ENCODE peak calls at places on chromosomes 11 and 22, in five cellular contexts. N, Z, C, W and U are unnamed samples.
A peak's percentile ranks its signal among the peaks of the same experiment; 100 is the strongest.

GRCh38 chr22:27512283-27512761 is 289.2 kb downstream of the MN1 start:
- DNase-seq in N (peak; percentile 31), Z (peak; percentile 97), C (no peak), W (peak; percentile 94), U (no peak)

GRCh38 chr11:130390071-130390758 is 38.2 kb downstream of the ADAMTS8 start:
- DNase-seq in N (peak; percentile 50), Z (peak; percentile 74), C (no peak), W (peak; percentile 59), U (no peak)

GRCh38 chr22:43777204-43777671 is 34.9 kb downstream of the EFCAB6 start:
- DNase-seq in N (no peak), Z (peak; percentile 74), C (no peak), W (peak; percentile 37), U (no peak)

GRCh38 chr22:44091021-44091721 is 67.1 kb downstream of the PARVB start:
- DNase-seq in N (no peak), Z (peak; percentile 20), C (no peak), W (peak; percentile 45), U (no peak)

GRCh38 chr11:1345752-1346513 is 36.5 kb upstream of the TOLLIP start:
- DNase-seq in N (no peak), Z (no peak), C (no peak), W (no peak), U (no peak)

GRCh38 chr11:34360056-34360455 is 2.2 kb upstream of the ABTB2 start:
- DNase-seq in N (no peak), Z (no peak), C (no peak), W (no peak), U (no peak)

GRCh38 chr11:93000511-93001476 is 31.3 kb downstream of the MTNR1B start:
- DNase-seq in N (no peak), Z (peak; percentile 96), C (no peak), W (peak; percentile 86), U (no peak)

GRCh38 chr22:26995222-26995621 is 337.8 kb downstream of the MIAT start:
- DNase-seq in N (peak; percentile 46), Z (no peak), C (no peak), W (no peak), U (no peak)

GRCh38 chr11:48096588-48097525 is 116.5 kb downstream of the PTPRJ start:
- DNase-seq in N (no peak), Z (no peak), C (no peak), W (peak; percentile 24), U (no peak)

GRCh38 chr11:102950622-102951081 is 4.9 kb downstream of the MMP13 start:
- DNase-seq in N (no peak), Z (peak; percentile 56), C (no peak), W (no peak), U (no peak)

GRCh38 chr11:66744485-66745355 is 15.7 kb upstream of the SPTBN2 start:
- DNase-seq in N (peak; percentile 81), Z (peak; percentile 74), C (peak; percentile 83), W (peak; percentile 79), U (peak; percentile 95)

GRCh38 chr22:36743591-36744412 is 32.1 kb downstream of the IFT27 start:
- DNase-seq in N (no peak), Z (no peak), C (no peak), W (no peak), U (no peak)

GRCh38 chr22:36123673-36124630 is 36.6 kb downstream of the APOL3 start:
- DNase-seq in N (peak; percentile 97), Z (peak; percentile 96), C (peak; percentile 84), W (peak; percentile 94), U (peak; percentile 92)

GRCh38 chr11:70510571-70510970 is 112.2 kb downstream of the CTTN start:
- DNase-seq in N (no peak), Z (no peak), C (no peak), W (no peak), U (no peak)

GRCh38 chr11:46551261-46551660 is 42.6 kb downstream of the AMBRA1 start:
- DNase-seq in N (no peak), Z (no peak), C (no peak), W (no peak), U (no peak)

GRCh38 chr22:44157916-44158618 is 22.7 kb upstream of the PARVG start:
- DNase-seq in N (no peak), Z (no peak), C (no peak), W (no peak), U (no peak)

GRCh38 chr22:46528121-46528610 is 9.3 kb downstream of the CELSR1 start:
- DNase-seq in N (peak; percentile 68), Z (peak; percentile 59), C (no peak), W (peak; percentile 74), U (no peak)

GRCh38 chr11:65790104-65790901 is 3.4 kb downstream of the OVOL1 start:
- DNase-seq in N (no peak), Z (no peak), C (no peak), W (no peak), U (no peak)

GRCh38 chr11:74449369-74449931 is 17.9 kb downstream of the KCNE3 start:
- DNase-seq in N (peak; percentile 86), Z (peak; percentile 84), C (no peak), W (peak; percentile 87), U (peak; percentile 77)

GRCh38 chr11:27646051-27646818 is 54.0 kb downstream of the BDNF start:
- DNase-seq in N (no peak), Z (peak; percentile 22), C (no peak), W (no peak), U (no peak)

GRCh38 chr11:13207665-13208594 is 69.7 kb upstream of the BMAL1 start:
- DNase-seq in N (peak; percentile 43), Z (peak; percentile 85), C (no peak), W (peak; percentile 76), U (no peak)

GRCh38 chr22:25282346-25282670 is 62.9 kb downstream of the CRYBB2 start:
- DNase-seq in N (no peak), Z (no peak), C (no peak), W (no peak), U (no peak)

GRCh38 chr22:38456841-38457699 is 2.1 kb upstream of the KCNJ4 start:
- DNase-seq in N (no peak), Z (no peak), C (no peak), W (no peak), U (no peak)

GRCh38 chr11:79236541-79236971 is 204.3 kb downstream of the TENM4 start:
- DNase-seq in N (no peak), Z (peak; percentile 95), C (no peak), W (peak; percentile 19), U (no peak)

GRCh38 chr11:1523077-1523476 is 36.5 kb upstream of the MOB2 start:
- DNase-seq in N (no peak), Z (no peak), C (no peak), W (no peak), U (no peak)

GRCh38 chr11:127789887-127790286 is 789.3 kb upstream of the KIRREL3 start:
- DNase-seq in N (peak; percentile 10), Z (peak; percentile 5), C (no peak), W (peak; percentile 48), U (no peak)

GRCh38 chr11:45872513-45873356 is 12.7 kb upstream of the MAPK8IP1 start:
- DNase-seq in N (peak; percentile 45), Z (peak; percentile 98), C (no peak), W (peak; percentile 92), U (peak; percentile 16)

GRCh38 chr11:74696932-74697687 is 34.1 kb downstream of the CHRDL2 start:
- DNase-seq in N (no peak), Z (peak; percentile 94), C (no peak), W (peak; percentile 58), U (no peak)

GRCh38 chr22:32803020-32803758 is 1.7 kb downstream of the TIMP3 start:
- DNase-seq in N (no peak), Z (peak; percentile 78), C (no peak), W (peak; percentile 77), U (no peak)

GRCh38 chr22:50269573-50270301 is 443 bp downstream of the MAPK11 start:
- DNase-seq in N (no peak), Z (peak; percentile 62), C (no peak), W (peak; percentile 57), U (peak; percentile 14)

GRCh38 chr22:25120093-25120561 is 79.5 kb upstream of the CRYBB3 start:
- DNase-seq in N (peak; percentile 76), Z (no peak), C (no peak), W (no peak), U (no peak)

GRCh38 chr11:2804701-2805387 is 80.7 kb downstream of the CDKN1C start:
- DNase-seq in N (no peak), Z (no peak), C (no peak), W (no peak), U (no peak)

GRCh38 chr11:75597636-75598035 is 35.6 kb downstream of the SERPINH1 start:
- DNase-seq in N (no peak), Z (peak; percentile 50), C (no peak), W (peak; percentile 66), U (no peak)

GRCh38 chr22:23243006-23243573 is 62.8 kb downstream of the BCR start:
- DNase-seq in N (no peak), Z (no peak), C (peak; percentile 25), W (no peak), U (peak; percentile 69)